ENCODE peak calls at places on chromosomes 6 and 20, in six cellular contexts. Y, I, D, R, N and F are unnamed samples.

GRCh38 chr20:6654490-6655247 is 112.8 kb upstream of the BMP2 start:
- DNase-seq in Y (peak; percentile 62), I (no peak), D (no peak), R (peak; percentile 49), N (no peak), F (peak; percentile 40)

GRCh38 chr20:25136643-25137559 is 55.0 kb upstream of the VSX1 start:
- DNase-seq in Y (no peak), I (no peak), D (peak; percentile 71), R (peak; percentile 93), N (no peak), F (peak; percentile 96)

GRCh38 chr6:157762636-157763035 is 60.4 kb upstream of the SNX9 start:
- DNase-seq in Y (no peak), I (no peak), D (no peak), R (peak; percentile 29), N (no peak), F (peak; percentile 22)

GRCh38 chr6:41427642-41428401 is 92.4 kb downstream of the NCR2 start:
- DNase-seq in Y (no peak), I (peak; percentile 68), D (peak; percentile 63), R (no peak), N (peak; percentile 67), F (no peak)

GRCh38 chr6:51450248-51450957 is 631.7 kb downstream of the TFAP2B start:
- DNase-seq in Y (no peak), I (no peak), D (no peak), R (no peak), N (peak; percentile 10), F (no peak)

GRCh38 chr20:31903630-31904386 is 33.4 kb downstream of the TTLL9 start:
- DNase-seq in Y (no peak), I (no peak), D (no peak), R (no peak), N (no peak), F (no peak)

GRCh38 chr6:47633141-47633540 is 65.2 kb upstream of the ADGRF4 start:
- DNase-seq in Y (no peak), I (peak; percentile 29), D (no peak), R (no peak), N (peak; percentile 48), F (peak; percentile 28)

GRCh38 chr20:18857640-18858039 is 44.1 kb downstream of the SCP2D1 start:
- DNase-seq in Y (no peak), I (no peak), D (no peak), R (no peak), N (no peak), F (no peak)

GRCh38 chr6:23696946-23697345 is 429.1 kb upstream of the NRSN1 start:
- DNase-seq in Y (no peak), I (no peak), D (no peak), R (no peak), N (no peak), F (no peak)

GRCh38 chr6:48996461-48997119 is 466.5 kb downstream of the MMUT start:
- DNase-seq in Y (no peak), I (no peak), D (no peak), R (no peak), N (no peak), F (no peak)

GRCh38 chr20:46624941-46625340 is 26.3 kb downstream of the SLC13A3 start:
- DNase-seq in Y (no peak), I (no peak), D (no peak), R (no peak), N (no peak), F (no peak)
- TF ChIP-seq CTCF in Y (no peak), I (no peak), D (no peak), R (no peak), N (no peak), F (no peak)

DNA sequence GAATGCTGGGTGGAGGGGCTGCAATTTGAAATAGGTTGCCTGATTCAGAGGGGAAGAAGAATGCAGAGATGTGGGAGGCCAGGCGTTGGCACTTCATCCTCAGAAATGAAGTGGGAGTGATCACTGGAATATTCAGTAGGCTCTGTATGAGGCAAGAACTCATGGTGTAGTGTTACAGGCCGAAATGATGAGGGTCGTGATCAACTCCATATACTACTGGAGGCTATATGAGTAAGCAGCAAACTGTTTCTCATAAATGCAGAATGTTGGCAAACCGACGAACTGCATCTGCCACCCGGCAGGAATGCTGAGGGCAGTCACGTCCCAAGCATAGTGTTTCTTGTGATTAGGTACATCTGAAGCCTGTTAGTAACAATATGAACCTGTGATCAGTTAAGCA is 12.7 kb downstream of the KCNS1 start:
- DNase-seq in Y (no peak), I (no peak), D (no peak), R (peak; percentile 72), N (no peak), F (peak; percentile 29)
- H3K4me3 ChIP-seq in Y (no peak overlapping the region), I (no peak overlapping the region), D (no peak overlapping the region), R (no peak overlapping the region), N (no peak overlapping the region), F (no peak overlapping the region)

GRCh38 chr20:22450540-22450939 is 133.8 kb downstream of the FOXA2 start:
- DNase-seq in Y (no peak), I (no peak), D (no peak), R (no peak), N (no peak), F (no peak)

GRCh38 chr20:22449115-22449973 is 135.0 kb downstream of the FOXA2 start:
- DNase-seq in Y (no peak), I (no peak), D (no peak), R (no peak), N (no peak), F (no peak)

GRCh38 chr20:22446613-22447447 is 137.5 kb downstream of the FOXA2 start:
- DNase-seq in Y (no peak), I (no peak), D (no peak), R (no peak), N (no peak), F (peak; percentile 4)

GRCh38 chr20:22442318-22442717 is 142.1 kb downstream of the FOXA2 start:
- DNase-seq in Y (no peak), I (no peak), D (no peak), R (no peak), N (no peak), F (no peak)

GRCh38 chr20:22447448-22447778 is 137.0 kb downstream of the FOXA2 start:
- DNase-seq in Y (no peak), I (no peak), D (no peak), R (no peak), N (no peak), F (no peak)
- TF ChIP-seq CTCF in Y (no peak), I (no peak), D (no peak), R (no peak), N (no peak), F (no peak)

DNA sequence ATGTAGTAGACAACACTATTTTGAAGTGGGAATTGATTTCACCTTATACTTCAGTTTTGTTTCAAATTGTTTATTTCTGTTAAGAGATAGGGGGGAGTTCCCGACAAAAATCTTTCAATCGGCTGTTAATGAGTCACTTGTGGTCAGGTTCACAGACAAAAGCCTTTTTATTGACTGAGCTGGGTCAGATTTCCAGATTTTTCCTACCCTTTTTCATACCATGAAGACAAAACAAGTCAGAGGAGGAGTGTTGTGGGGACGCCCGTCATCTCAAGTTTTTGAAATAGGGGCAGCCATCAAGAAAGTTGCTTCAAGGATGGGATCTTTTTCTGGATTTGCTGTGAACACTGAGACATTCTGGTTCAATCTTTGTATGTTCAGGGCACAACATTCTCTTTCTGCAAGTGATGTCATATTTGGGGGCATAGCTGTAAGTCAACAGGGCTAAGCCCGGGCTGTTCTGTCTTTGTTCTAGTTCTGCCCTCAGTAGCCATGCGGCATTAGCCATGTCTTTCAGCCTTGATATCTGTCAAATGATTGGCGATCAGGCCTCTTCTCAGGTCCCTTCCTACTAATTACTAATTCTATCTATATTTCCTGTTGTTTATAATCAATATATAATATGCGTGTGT is 496.0 kb upstream of the MARCKS start:
- DNase-seq in Y (no peak), I (no peak), D (no peak), R (peak; percentile 59), N (no peak), F (no peak)
- H3K4me3 ChIP-seq in Y (no peak overlapping the region), I (no peak overlapping the region), D (no peak overlapping the region), R (no peak overlapping the region), N (no peak overlapping the region), F (no peak overlapping the region)

GRCh38 chr6:45679163-45679562 is 301.4 kb upstream of the SUPT3H start:
- DNase-seq in Y (no peak), I (no peak), D (no peak), R (no peak), N (no peak), F (no peak)
- TF ChIP-seq CTCF in Y (no peak), I (no peak), D (no peak), R (no peak), N (no peak), F (no peak)

GRCh38 chr20:46400253-46400652 is 6.2 kb downstream of the ELMO2 start:
- DNase-seq in Y (peak; percentile 36), I (peak; percentile 37), D (peak; percentile 26), R (peak; percentile 90), N (no peak), F (peak; percentile 81)
- H3K4me3 ChIP-seq in Y (no peak overlapping the region), I (no peak overlapping the region), D (no peak overlapping the region), R (peak overlapping the region; percentile 42), N (no peak overlapping the region), F (peak overlapping the region; percentile 8)

DNA sequence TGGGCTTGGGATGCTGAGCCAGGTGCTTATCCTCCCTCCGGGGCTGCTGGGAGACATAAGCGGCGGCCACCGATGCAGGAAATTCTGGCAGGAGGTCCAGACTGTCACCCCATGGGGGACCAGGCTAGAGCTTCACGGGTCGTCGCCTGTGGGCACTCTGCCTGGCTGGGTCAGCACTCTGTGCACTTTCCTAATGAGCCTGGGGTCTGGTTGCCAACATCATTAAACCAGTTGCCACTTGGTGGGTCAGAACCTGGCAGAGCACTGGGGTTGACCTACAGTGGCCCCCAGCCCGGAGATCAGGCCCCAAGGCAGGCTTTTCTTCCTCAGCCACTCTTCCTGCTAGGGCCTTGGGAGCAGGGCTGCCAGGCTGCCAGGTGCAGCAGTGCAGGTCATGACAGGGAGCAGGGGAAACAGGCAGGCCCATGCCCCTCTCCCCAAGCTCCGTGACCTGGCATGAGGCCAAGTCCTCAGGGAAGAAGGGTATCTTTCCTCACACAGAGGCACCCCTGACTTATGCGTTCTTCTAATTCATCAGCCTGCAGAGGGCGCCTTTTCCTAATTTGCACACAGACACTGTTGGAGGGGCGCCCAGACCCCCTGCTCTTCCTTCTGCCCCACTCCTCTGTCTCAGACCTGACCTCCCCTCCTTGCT is 154.5 kb upstream of the MLN start:
- DNase-seq in Y (no peak), I (peak; percentile 25), D (no peak), R (no peak), N (peak; percentile 77), F (no peak)
- TF ChIP-seq CTCF in Y (no peak), I (peak; percentile 34), D (peak; percentile 26), R (peak; percentile 19), N (peak; percentile 65), F (no peak)

GRCh38 chr6:37536462-37537225 is 37.0 kb upstream of the CCDC167 start:
- DNase-seq in Y (no peak), I (peak; percentile 40), D (no peak), R (no peak), N (peak; percentile 62), F (no peak)
- H3K4me3 ChIP-seq in Y (no peak overlapping the region), I (peak overlapping the region; percentile 19), D (peak overlapping the region; percentile 40), R (peak overlapping the region; percentile 20), N (peak overlapping the region; percentile 53), F (no peak overlapping the region)

GRCh38 chr6:67009818-67010217 is 1302.8 kb upstream of the EYS start:
- DNase-seq in Y (no peak), I (no peak), D (no peak), R (no peak), N (peak; percentile 39), F (no peak)
- TF ChIP-seq CTCF in Y (no peak), I (no peak), D (no peak), R (no peak), N (peak; percentile 53), F (no peak)

GRCh38 chr20:36856196-36856595 is 19.7 kb upstream of the TLDC2 start:
- DNase-seq in Y (no peak), I (no peak), D (no peak), R (peak; percentile 33), N (no peak), F (no peak)
- H3K4me3 ChIP-seq in Y (no peak overlapping the region), I (no peak overlapping the region), D (no peak overlapping the region), R (no peak overlapping the region), N (no peak overlapping the region), F (no peak overlapping the region)